ENCODE peak calls at places on chromosomes 4 and X, in four cellular contexts. N is neural progenitor cell, K is lower leg skin, A is cardiac fibroblast. G is an unnamed sample.

GRCh38 chr4:120568736-120569135 is 353.8 kb downstream of the PRDM5 start:
- DNase-seq in N (no peak), K (no peak), A (no peak), G (no peak)

GRCh38 chr4:1243451-1244080 is 5.4 kb downstream of the CTBP1 start:
- DNase-seq in N (no peak), K (peak), A (peak), G (no peak)

GRCh38 chrX:154761977-154762528 is 611 bp upstream of the DKC1 start:
- DNase-seq in N (no peak), K (no peak), A (no peak), G (no peak)

GRCh38 chrX:96721398-96721797 is 36.8 kb downstream of the DIAPH2 start:
- DNase-seq in N (no peak), K (no peak), A (no peak), G (no peak)

GRCh38 chr4:6245246-6246169 is 24.1 kb upstream of the WFS1 start:
- DNase-seq in N (peak), K (no peak), A (no peak), G (no peak)

GRCh38 chr4:6747690-6748068 is 31.7 kb downstream of the BLOC1S4 start:
- DNase-seq in N (no peak), K (no peak), A (no peak), G (no peak)

GRCh38 chr4:186765138-186765537 is 41.5 kb upstream of the FAT1 start:
- DNase-seq in N (peak), K (no peak), A (peak), G (no peak)

GRCh38 chr4:88264338-88264737 is 20.0 kb downstream of the PPM1K start:
- DNase-seq in N (no peak), K (no peak), A (no peak), G (no peak)

GRCh38 chr4:2364654-2365053 is 53.8 kb downstream of the ZFYVE28 start:
- DNase-seq in N (no peak), K (no peak), A (peak), G (no peak)

GRCh38 chr4:146790515-146790914 is 151.8 kb downstream of the POU4F2 start:
- DNase-seq in N (no peak), K (no peak), A (peak), G (no peak)

GRCh38 chrX:136752796-136753195 is 27.9 kb downstream of the ARHGEF6 start:
- DNase-seq in N (no peak), K (no peak), A (peak), G (no peak)

GRCh38 chr4:158962396-158962795 is 140.5 kb upstream of the RAPGEF2 start:
- DNase-seq in N (no peak), K (no peak), A (no peak), G (no peak)

GRCh38 chr4:158965208-158965607 is 137.7 kb upstream of the RAPGEF2 start:
- DNase-seq in N (no peak), K (no peak), A (no peak), G (no peak)

GRCh38 chr4:158964114-158964727 is 138.7 kb upstream of the RAPGEF2 start:
- DNase-seq in N (no peak), K (no peak), A (no peak), G (no peak)

GRCh38 chr4:158968961-158969360 is 133.9 kb upstream of the RAPGEF2 start:
- DNase-seq in N (no peak), K (no peak), A (no peak), G (no peak)

GRCh38 chr4:158964728-158965124 is 138.2 kb upstream of the RAPGEF2 start:
- DNase-seq in N (no peak), K (no peak), A (no peak), G (no peak)
- TF ChIP-seq CTCF in N (no peak), K (no peak), A (no peak), G (no peak)

DNA sequence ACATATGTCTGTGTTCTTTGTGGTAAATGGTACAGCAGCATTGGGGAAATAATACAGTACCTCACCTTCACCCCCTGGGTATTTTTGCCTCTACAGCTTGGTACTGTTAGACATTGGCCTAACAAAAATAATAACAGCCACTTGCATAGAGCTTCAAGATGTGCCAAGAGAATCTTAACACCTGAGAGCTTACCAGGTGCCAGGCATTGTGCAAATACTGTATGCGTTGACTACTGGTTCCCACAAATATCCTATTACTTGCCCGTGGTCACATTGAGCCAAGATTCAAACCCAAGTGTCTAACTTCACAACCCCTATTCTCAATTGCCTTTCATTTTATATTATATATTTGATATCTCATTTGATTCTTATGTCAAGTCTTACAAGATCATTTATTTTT is 56.9 kb upstream of the PGM2 start:
- DNase-seq in N (no peak), K (no peak), A (no peak), G (no peak)
- TF ChIP-seq CTCF in N (no peak), K (no peak), A (no peak), G (no peak)

GRCh38 chr4:121675715-121676114 is 21.1 kb downstream of the ANXA5 start:
- DNase-seq in N (no peak), K (no peak), A (peak), G (no peak)
- TF ChIP-seq CTCF in N (peak), K (no peak), A (peak), G (no peak)

DNA sequence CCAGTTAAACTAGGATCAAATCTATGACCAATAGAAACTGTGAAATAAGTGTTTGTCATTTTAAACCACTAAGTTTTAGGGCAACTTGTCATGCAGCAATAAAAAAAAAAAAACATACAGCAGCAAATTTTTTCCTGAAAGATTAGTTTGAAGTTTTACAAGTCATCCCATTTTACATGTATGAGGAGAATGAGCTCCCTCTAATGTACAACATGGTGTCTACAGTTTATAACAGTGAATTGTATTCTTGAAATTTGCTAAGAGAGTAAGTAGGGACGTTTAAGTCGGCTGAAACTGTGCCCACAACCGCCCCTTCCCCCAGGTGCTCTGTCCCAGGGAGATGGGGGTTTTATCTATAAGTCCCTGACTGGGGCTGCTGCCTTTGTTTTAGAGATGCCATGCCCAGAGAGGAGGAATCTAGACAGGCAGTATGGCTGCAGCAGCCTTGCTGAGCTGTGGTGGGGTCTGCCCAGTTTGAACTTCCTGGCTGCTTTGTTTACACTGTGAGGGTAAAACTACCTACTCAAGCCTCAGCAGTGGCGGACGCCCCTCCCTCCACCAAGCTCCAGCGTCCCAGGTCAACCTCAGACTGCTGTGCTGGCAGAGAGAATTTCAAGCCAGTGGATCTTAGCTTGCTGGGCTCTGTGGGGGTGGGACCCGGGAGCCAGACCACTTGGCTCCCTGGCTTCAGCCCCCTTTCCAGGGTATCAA is 499.3 kb upstream of the CT83 start:
- DNase-seq in N (no peak), K (no peak), A (peak), G (peak)
- TF ChIP-seq CTCF in N (peak), K (no peak), A (no peak), G (peak)

GRCh38 chr4:4480685-4481393 is 61.0 kb downstream of the STX18 start:
- DNase-seq in N (peak), K (no peak), A (peak), G (no peak)
- TF ChIP-seq CTCF in N (peak), K (no peak), A (peak), G (peak)

DNA sequence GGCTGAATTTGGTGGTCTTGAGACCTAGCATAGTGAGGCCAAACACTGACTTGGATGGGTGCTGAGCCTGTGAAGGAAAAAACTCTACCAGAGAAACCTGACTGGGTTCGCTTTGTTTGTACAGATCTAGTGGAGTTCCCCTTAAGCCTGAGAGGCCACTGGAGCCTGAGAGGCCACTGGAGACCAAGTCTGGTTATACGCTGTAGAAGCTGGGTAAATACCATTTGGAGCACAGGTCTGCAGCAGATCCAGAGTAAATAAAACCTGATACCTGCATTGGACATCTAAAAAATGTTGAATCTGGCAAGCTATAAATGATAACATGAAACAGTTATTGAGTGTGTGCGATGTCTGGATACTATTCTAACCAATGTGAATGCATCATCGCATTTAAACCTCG is 104.3 kb upstream of the IGSF1 start:
- DNase-seq in N (no peak), K (no peak), A (no peak), G (no peak)
- TF ChIP-seq CTCF in N (no peak), K (no peak), A (no peak), G (no peak)

DNA sequence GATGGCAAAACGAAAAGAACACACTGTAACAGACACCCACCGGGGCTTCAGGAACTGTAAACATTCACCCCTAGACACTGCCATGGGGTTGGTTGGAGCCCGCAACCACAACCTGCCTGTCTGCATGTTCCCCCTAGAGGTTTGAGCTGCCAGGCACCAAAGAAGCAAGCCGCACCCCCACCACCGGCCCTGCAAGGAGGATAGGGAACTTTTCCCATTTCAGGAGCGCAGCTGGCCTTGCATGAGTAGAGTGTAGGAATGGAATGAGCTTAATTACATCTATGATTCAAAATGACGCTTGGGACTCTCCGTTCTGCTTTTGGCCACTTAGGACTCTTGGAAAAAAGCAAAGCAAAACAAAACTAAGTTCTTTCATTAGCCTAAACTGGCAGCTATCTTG is 243.6 kb upstream of the CTSO start:
- DNase-seq in N (peak), K (no peak), A (no peak), G (peak)
- TF ChIP-seq CTCF in N (no peak), K (no peak), A (no peak), G (no peak)

DNA sequence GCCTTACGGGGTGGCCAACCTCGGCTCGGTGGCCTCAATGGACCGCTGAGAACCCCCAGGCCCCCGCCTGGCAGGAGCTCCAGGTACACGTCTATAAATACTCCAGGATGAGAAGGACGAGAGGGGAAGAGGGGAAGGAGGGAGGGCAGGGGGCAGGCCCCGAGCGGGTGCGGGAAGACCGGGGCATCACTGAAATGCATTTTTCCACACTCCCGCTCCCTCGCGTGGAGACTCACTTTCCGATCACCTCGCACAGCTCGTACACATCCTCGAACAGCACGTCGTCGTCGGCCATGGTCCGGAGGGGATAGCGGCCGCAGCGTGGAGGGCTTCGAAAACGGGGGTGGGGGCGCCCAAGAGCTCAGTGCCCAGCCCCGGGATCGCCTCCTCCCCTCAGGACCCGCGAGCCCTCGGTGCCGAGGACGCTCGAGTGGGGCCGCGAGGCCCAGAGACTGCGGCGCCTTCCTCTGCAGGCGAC is 621 bp downstream of the CASK start:
- DNase-seq in N (peak), K (no peak), A (peak), G (peak)
- TF ChIP-seq CTCF in N (peak), K (no peak), A (no peak), G (no peak)

GRCh38 chrX:4671344-4671743 is 957.9 kb upstream of the PRKX start:
- DNase-seq in N (no peak), K (no peak), A (no peak), G (no peak)

GRCh38 chrX:4674028-4674782 is 960.8 kb upstream of the PRKX start:
- DNase-seq in N (no peak), K (no peak), A (no peak), G (no peak)

GRCh38 chrX:4675686-4676300 is 962.3 kb upstream of the PRKX start:
- DNase-seq in N (no peak), K (no peak), A (no peak), G (no peak)

GRCh38 chrX:4668802-4669536 is 955.5 kb upstream of the PRKX start:
- DNase-seq in N (no peak), K (no peak), A (no peak), G (no peak)

DNA sequence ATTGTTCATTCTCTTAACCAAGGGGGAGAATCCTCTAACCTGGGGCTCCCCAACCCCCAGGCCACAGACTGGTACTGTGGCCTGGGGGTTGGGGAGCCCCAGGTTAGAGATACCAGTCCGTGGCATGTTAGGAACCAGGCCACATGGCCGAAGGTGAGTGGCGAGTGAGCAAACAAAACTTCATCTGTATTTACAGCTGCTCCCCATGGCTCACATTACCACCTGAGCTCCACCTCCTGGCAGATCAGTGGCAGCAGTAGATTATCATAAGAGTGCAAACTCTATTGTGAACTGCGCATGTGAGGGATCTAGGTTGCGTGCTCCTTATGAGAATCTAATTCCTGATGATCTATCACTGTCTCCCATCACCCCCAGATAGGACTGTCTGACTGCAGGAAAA is 957.2 kb upstream of the PRKX start:
- DNase-seq in N (no peak), K (no peak), A (no peak), G (no peak)
- TF ChIP-seq CTCF in N (no peak), K (no peak), A (no peak), G (no peak)

GRCh38 chr4:22410645-22411247 is 105.1 kb downstream of the ADGRA3 start:
- DNase-seq in N (peak), K (no peak), A (peak), G (no peak)
- TF ChIP-seq CTCF in N (peak), K (no peak), A (peak), G (peak)

G was measured in nephron progenitor cell.